ENCODE peak calls at places on chromosome 1, in six cellular contexts. Y is lower leg skin; B is sigmoid colon; V is effector CD4-positive, alpha-beta T cell; X is G401; H is activated naive CD8-positive, alpha-beta T cell treated with anti-CD3 and anti-CD28 coated beads, Interleukin-2, amount 10 ng/mL, durations not matched to agents 7 days and 5 days. D is an unnamed sample.

GRCh38 chr1:114262314-114262960 is 108.8 kb upstream of the SYT6 start:
- DNase-seq in B (no peak), X (no peak), V (no peak), H (no peak), Y (no peak), D (no peak)

GRCh38 chr1:147603986-147604385 is 62.7 kb downstream of the BCL9 start:
- DNase-seq in X (no peak), H (no peak), V (no peak), Y (no peak), B (no peak), D (no peak)

GRCh38 chr1:108643492-108644333 is 17.2 kb downstream of the HENMT1 start:
- DNase-seq in Y (peak; percentile 53), H (no peak), V (peak; percentile 47), B (no peak), X (peak; percentile 91), D (no peak)

GRCh38 chr1:36772837-36773495 is 261.3 kb downstream of the GRIK3 start:
- DNase-seq in H (no peak), B (no peak), X (no peak), V (no peak), Y (no peak), D (no peak)

GRCh38 chr1:12709696-12710095 is 6.2 kb upstream of the AADACL3 start:
- DNase-seq in H (no peak), Y (no peak), V (no peak), X (no peak), B (no peak), D (no peak)

GRCh38 chr1:6005276-6005917 is 13.2 kb upstream of the NPHP4 start:
- DNase-seq in H (peak; percentile 31), V (no peak), Y (no peak), X (no peak), B (peak; percentile 48), D (no peak)

GRCh38 chr1:55010887-55011217 is 12.1 kb downstream of the BSND start:
- DNase-seq in X (no peak), V (no peak), B (no peak), Y (no peak), H (no peak), D (no peak)

GRCh38 chr1:203287109-203287893 is 18.0 kb upstream of the BTG2 start:
- DNase-seq in X (no peak), Y (peak; percentile 75), V (peak; percentile 62), B (peak; percentile 82), H (peak; percentile 75), D (peak; percentile 61)

GRCh38 chr1:2554621-2555387 is 1.4 kb upstream of the TNFRSF14 start:
- DNase-seq in Y (no peak), H (peak; percentile 74), X (no peak), V (peak; percentile 35), B (no peak), D (no peak)

GRCh38 chr1:88350648-88351047 is 333.4 kb upstream of the PKN2 start:
- DNase-seq in Y (no peak), X (no peak), B (no peak), V (no peak), H (no peak), D (no peak)

GRCh38 chr1:172851077-172851476 is 192.2 kb downstream of the FASLG start:
- DNase-seq in B (no peak), V (no peak), H (no peak), Y (no peak), X (no peak), D (no peak)

GRCh38 chr1:55156093-55156492 is 59.1 kb downstream of the USP24 start:
- DNase-seq in B (no peak), H (no peak), V (no peak), Y (no peak), X (no peak), D (no peak)

GRCh38 chr1:234488054-234488953 is 9.3 kb upstream of the TARBP1 start:
- DNase-seq in H (no peak), V (no peak), Y (no peak), B (no peak), X (no peak), D (no peak)

GRCh38 chr1:63843884-63844283 is 70.1 kb downstream of the ROR1 start:
- DNase-seq in X (no peak), B (no peak), V (no peak), Y (no peak), H (no peak), D (no peak)

GRCh38 chr1:231807498-231807897 is 180.9 kb downstream of the DISC1 start:
- DNase-seq in X (no peak), V (no peak), H (no peak), Y (no peak), B (no peak), D (no peak)

GRCh38 chr1:92877081-92877711 is 45.4 kb downstream of the RPL5 start:
- DNase-seq in V (no peak), B (no peak), H (no peak), Y (no peak), X (peak; percentile 89), D (no peak)

GRCh38 chr1:178910023-178910422 is 39.1 kb upstream of the ANGPTL1 start:
- DNase-seq in Y (no peak), X (no peak), H (no peak), V (no peak), B (no peak), D (no peak)

GRCh38 chr1:8456306-8456912 is 138.5 kb downstream of the SLC45A1 start:
- DNase-seq in X (no peak), Y (no peak), V (no peak), B (no peak), H (no peak), D (no peak)